ENCODE peak calls at places on chromosomes 3 and 15, in seven cellular contexts. S is adrenal gland, Y is neuronal stem cell, Z is tibial artery, C is heart right ventricle, R is ovary, K is left ventricle myocardium inferior. A is an unnamed sample.

GRCh38 chr3:197748597-197749314 is 927 bp upstream of the FYTTD1 start:
- DNase-seq in K (no peak), Y (no peak), Z (no peak), R (no peak), C (no peak), S (no peak), A (no peak)

GRCh38 chr3:192409838-192410683 is 317.3 kb downstream of the FGF12 start:
- DNase-seq in R (peak), Z (no peak), K (peak), C (peak), S (peak), Y (peak), A (no peak)

GRCh38 chr15:100863406-100864198 is 16.0 kb upstream of the ALDH1A3 start:
- DNase-seq in K (peak), S (peak), R (no peak), Z (no peak), Y (no peak), C (peak), A (peak)

GRCh38 chr3:187735837-187736236 is 9.4 kb downstream of the BCL6 start:
- DNase-seq in R (no peak), K (no peak), Z (no peak), C (no peak), S (no peak), Y (no peak), A (no peak)

GRCh38 chr3:132432639-132433038 is 15.3 kb downstream of the DNAJC13 start:
- DNase-seq in S (no peak), C (no peak), Y (no peak), Z (no peak), K (no peak), R (no peak), A (no peak)

GRCh38 chr3:170740726-170741591 is 129.0 kb downstream of the RPL22L1 start:
- DNase-seq in Z (peak), Y (no peak), C (peak), K (peak), S (peak), R (peak), A (peak)

GRCh38 chr3:12308517-12308916 is 19.6 kb downstream of the PPARG start:
- DNase-seq in Z (no peak), C (no peak), R (no peak), K (no peak), Y (no peak), S (no peak), A (no peak)

GRCh38 chr15:73841756-73842590 is 31.4 kb upstream of the TBC1D21 start:
- DNase-seq in C (no peak), Z (no peak), Y (no peak), S (no peak), K (no peak), R (no peak), A (no peak)

GRCh38 chr3:40771112-40771511 is 246.4 kb downstream of the ZNF621 start:
- DNase-seq in K (no peak), C (no peak), S (no peak), Y (no peak), Z (peak), R (no peak), A (no peak)

GRCh38 chr3:12926660-12927059 is 85.3 kb upstream of the RPL32 start:
- DNase-seq in C (no peak), K (peak), S (no peak), Y (no peak), R (no peak), Z (no peak), A (no peak)

GRCh38 chr3:42014949-42015533 is 53.1 kb upstream of the ULK4 start:
- DNase-seq in C (peak), R (no peak), Z (peak), K (peak), Y (no peak), S (peak), A (peak)

GRCh38 chr3:72031581-72031980 is 246.6 kb upstream of the PROK2 start:
- DNase-seq in Y (no peak), C (no peak), K (peak), S (peak), Z (no peak), R (no peak), A (no peak)

GRCh38 chr15:92733934-92734521 is 78.5 kb upstream of the FAM174B start:
- DNase-seq in R (peak), Z (no peak), S (peak), K (peak), C (no peak), Y (no peak), A (no peak)

DNA sequence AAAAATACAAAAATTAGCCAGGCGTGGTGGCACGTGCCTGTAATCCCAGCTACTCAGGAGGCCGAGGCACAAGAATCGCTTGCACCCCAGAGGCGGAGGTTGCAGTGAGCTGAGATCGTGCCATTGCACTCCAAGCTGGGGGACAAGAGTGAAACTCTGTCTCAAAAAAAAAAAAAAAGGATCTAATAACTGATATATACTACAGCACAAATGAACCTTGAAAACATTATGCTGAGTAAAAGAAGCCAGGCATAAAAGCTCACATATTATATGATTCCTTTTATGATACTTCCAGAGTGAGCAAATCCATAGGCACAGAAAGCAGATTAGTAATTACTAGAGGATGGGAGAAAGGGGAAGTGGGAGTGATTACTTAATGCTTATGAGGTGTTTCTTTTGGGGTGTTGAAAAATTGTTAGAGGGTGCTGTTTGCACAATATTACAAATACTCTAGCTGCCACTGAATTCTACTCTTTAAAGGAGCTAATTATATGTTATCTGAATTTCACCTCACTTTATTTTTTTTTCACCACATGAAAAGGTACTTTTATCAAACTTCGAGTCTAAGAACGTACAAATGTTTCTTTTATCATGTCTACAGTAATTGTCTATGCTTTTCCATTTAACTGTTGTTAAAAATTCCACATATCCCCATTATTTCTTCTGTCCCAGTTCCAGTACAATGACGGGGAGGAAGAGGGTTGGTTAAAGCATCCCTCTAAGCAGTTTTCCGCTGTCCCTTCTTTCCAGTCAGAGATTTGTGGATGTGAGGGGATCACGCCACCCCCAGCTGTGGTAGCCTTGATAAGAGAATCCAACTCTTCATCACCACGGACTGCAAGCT is 77.7 kb upstream of the FAM174B start:
- DNase-seq in C (no peak), S (no peak), Y (no peak), R (no peak), Z (no peak), K (no peak), A (no peak)
- H3K4me3 ChIP-seq in C (peak), S (peak), Y (peak), R (peak), Z (peak), K (peak), A (peak)

GRCh38 chr3:14808502-14809266 is 10.1 kb upstream of the FGD5 start:
- DNase-seq in Y (no peak), K (no peak), S (no peak), R (no peak), Z (no peak), C (no peak), A (no peak)
- H3K27ac ChIP-seq in Y (no peak), K (no peak), S (no peak), R (no peak), Z (no peak), C (no peak), A (no peak)

GRCh38 chr15:56837281-56837680 is 81.2 kb upstream of the TCF12 start:
- DNase-seq in S (no peak), K (no peak), C (no peak), R (no peak), Z (no peak), Y (no peak), A (no peak)
- H3K4me3 ChIP-seq in S (no peak), K (no peak), C (no peak), R (no peak), Z (no peak), Y (no peak), A (no peak)

DNA sequence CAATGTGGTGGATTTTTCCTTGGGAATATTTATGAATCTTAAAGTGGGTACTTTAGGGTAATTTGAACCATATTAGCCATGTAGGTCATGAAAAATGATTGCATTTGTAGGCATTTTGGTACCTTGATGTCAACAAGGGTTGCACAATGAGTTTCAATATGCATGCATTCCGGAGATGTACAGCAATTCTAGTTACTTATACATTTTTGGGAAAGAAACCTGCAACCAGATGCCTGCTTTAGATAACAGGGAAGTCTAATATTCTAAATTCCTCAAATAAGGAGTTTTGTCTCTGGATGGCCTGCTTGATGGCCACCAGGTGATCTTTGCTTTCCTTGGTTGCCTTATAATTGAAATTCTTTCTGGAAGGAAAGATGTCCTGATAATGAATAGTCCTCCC is 240.5 kb upstream of the SETMAR start:
- DNase-seq in Y (no peak), S (no peak), K (no peak), Z (no peak), R (no peak), C (no peak), A (no peak)
- H3K27ac ChIP-seq in Y (no peak), S (no peak), K (no peak), Z (no peak), R (no peak), C (no peak), A (no peak)

DNA sequence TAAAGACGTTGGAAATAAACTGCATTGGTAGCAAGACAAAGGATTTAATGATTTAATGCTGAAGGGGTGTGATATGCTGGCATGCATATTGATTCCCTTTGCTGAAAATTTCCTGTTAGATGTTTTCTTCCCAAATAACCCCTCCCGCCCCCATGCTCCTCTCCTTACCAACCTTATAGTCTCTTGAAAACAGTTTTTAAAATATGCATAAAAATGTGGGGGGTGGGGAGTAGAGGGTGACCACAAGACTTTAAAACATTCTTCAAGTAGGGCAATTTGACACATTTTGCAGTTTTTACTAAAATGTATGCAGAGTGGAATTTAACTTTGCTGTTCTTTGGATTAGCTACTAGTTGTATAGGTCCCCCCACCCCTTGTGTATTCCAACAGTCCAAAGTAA is 887 bp downstream of the RARB start:
- DNase-seq in K (no peak), Z (no peak), Y (no peak), R (no peak), S (no peak), C (no peak), A (no peak)
- H3K4me3 ChIP-seq in K (peak), Z (peak), Y (no peak), R (peak), S (peak), C (peak), A (no peak)

GRCh38 chr3:159765025-159765859 is 223.4 kb upstream of the IL12A start:
- DNase-seq in Y (peak), S (peak), R (peak), Z (peak), C (peak), K (peak), A (peak)
- H3K27ac ChIP-seq in Y (no peak), S (peak), R (peak), Z (peak), C (peak), K (peak), A (peak)